ENCODE peak calls at places on chromosomes 6 and 20, in six cellular contexts. T is Right ventricle myocardium inferior; I is CD4-positive, alpha-beta T cell; Z is tibial nerve; Y is GM23338; D is activated CD4-positive, alpha-beta T cell treated with anti-CD3 and anti-CD28 coated beads, Interleukin-2, amount 50 U/mL, for 1 hour. B is an unnamed sample.

GRCh38 chr6:135183532-135184440 is 2.7 kb downstream of the MYB start:
- DNase-seq in D (peak), Z (no peak), I (peak), T (peak), Y (peak), B (peak)

GRCh38 chr6:118660218-118660569 is 8.8 kb upstream of the CEP85L start:
- DNase-seq in D (peak), I (peak), Y (no peak), Z (no peak), T (peak), B (peak)

GRCh38 chr6:163565140-163565539 is 150.6 kb downstream of the QKI start:
- DNase-seq in Y (no peak), Z (no peak), I (no peak), D (no peak), T (no peak), B (no peak)

GRCh38 chr6:137811121-137811911 is 55.7 kb upstream of the TNFAIP3 start:
- DNase-seq in I (peak), T (peak), Y (peak), Z (no peak), D (peak), B (peak)

GRCh38 chr20:58433759-58434158 is 44.7 kb downstream of the VAPB start:
- DNase-seq in Y (no peak), T (no peak), Z (no peak), D (no peak), I (no peak), B (no peak)

GRCh38 chr6:2028457-2029038 is 216.9 kb downstream of the GMDS start:
- DNase-seq in T (no peak), D (no peak), I (no peak), Y (no peak), Z (no peak), B (peak)

GRCh38 chr6:31763617-31763940 is 1.1 kb downstream of the SAPCD1 start:
- DNase-seq in Z (no peak), I (no peak), T (no peak), D (no peak), Y (peak), B (no peak)

GRCh38 chr6:169340395-169340794 is 86.7 kb upstream of the THBS2 start:
- DNase-seq in D (no peak), Z (no peak), Y (no peak), T (no peak), I (no peak), B (no peak)

GRCh38 chr6:152050451-152051195 is 243.1 kb downstream of the ESR1 start:
- DNase-seq in I (no peak), Z (no peak), D (no peak), T (no peak), Y (no peak), B (no peak)

B was measured in CD4-positive, CD25-positive, alpha-beta regulatory T cell.